ENCODE peak calls at places on chromosomes 3 and 15, in four cellular contexts. H is GM10248, U is WTC11, S is astrocyte of the spinal cord. T is an unnamed sample.

GRCh38 chr3:31370681-31371080 is 162.0 kb upstream of the STT3B start:
- DNase-seq in H (no peak), S (no peak), U (no peak), T (no peak)

GRCh38 chr15:92197761-92198160 is 195.9 kb upstream of the ST8SIA2 start:
- DNase-seq in H (no peak), U (no peak), S (no peak), T (no peak)

GRCh38 chr3:170622369-170623159 is 36.7 kb upstream of the SLC7A14 start:
- DNase-seq in H (no peak), S (peak), U (no peak), T (no peak)

GRCh38 chr3:48140284-48140683 is 47.9 kb downstream of the CDC25A start:
- DNase-seq in U (no peak), H (no peak), S (no peak), T (no peak)

GRCh38 chr3:143348486-143349327 is 229.1 kb downstream of the CHST2 start:
- DNase-seq in U (no peak), S (no peak), H (peak), T (no peak)

GRCh38 chr15:50182233-50183013 is 427 bp downstream of the SLC27A2 start:
- DNase-seq in S (peak), U (peak), H (peak), T (peak)

GRCh38 chr15:34855397-34855796 is 60.0 kb upstream of the ACTC1 start:
- DNase-seq in S (peak), H (no peak), U (no peak), T (no peak)

GRCh38 chr3:23435318-23435717 is 232.2 kb downstream of the UBE2E2 start:
- DNase-seq in H (no peak), U (no peak), S (no peak), T (no peak)

GRCh38 chr3:166685246-166685645 is 694.9 kb downstream of the ZBBX start:
- DNase-seq in H (no peak), S (no peak), U (no peak), T (no peak)

GRCh38 chr3:131277836-131278497 is 103.6 kb upstream of the NUDT16 start:
- DNase-seq in H (no peak), S (peak), U (no peak), T (no peak)

GRCh38 chr3:186255703-186256331 is 106.2 kb downstream of the DGKG start:
- DNase-seq in U (peak), H (peak), S (no peak), T (peak)
- TF ChIP-seq CTCF in U (peak), H (peak), S (peak), T (peak)

GRCh38 chr3:18649666-18650363 is 224.7 kb upstream of the SATB1 start:
- DNase-seq in S (no peak), U (no peak), H (peak), T (peak)

GRCh38 chr3:18648868-18649450 is 223.8 kb upstream of the SATB1 start:
- DNase-seq in U (no peak), S (no peak), H (no peak), T (no peak)

GRCh38 chr3:18645603-18646002 is 220.5 kb upstream of the SATB1 start:
- DNase-seq in U (no peak), H (no peak), S (no peak), T (no peak)

GRCh38 chr3:18652781-18653180 is 227.6 kb upstream of the SATB1 start:
- DNase-seq in U (no peak), S (no peak), H (no peak), T (no peak)

DNA sequence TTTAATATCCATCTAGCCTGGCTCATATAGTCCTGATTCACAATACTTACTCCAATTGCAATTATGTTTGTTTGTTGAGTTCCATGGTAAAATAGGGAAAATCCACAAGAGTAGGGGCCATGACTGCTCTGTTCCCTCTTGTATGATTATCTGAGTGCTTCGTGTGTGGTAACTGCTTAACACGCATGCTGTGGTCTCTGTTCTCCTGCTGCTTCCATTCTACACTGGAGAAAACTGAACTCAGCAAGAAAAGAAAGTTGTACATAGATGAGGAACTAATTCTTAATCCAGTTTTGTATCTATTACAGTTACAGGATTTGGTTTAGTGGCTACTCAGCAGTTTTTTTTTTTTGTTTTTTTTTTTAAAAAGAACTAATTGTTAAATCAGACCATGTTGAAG is 223.0 kb upstream of the SATB1 start:
- DNase-seq in H (no peak), U (no peak), S (no peak), T (no peak)
- TF ChIP-seq CTCF in H (no peak), U (no peak), S (no peak), T (no peak)

GRCh38 chr3:41417574-41417973 is 218.3 kb downstream of the CTNNB1 start:
- DNase-seq in H (no peak), U (no peak), S (no peak), T (no peak)

GRCh38 chr3:41424543-41425300 is 225.4 kb downstream of the CTNNB1 start:
- DNase-seq in H (no peak), U (no peak), S (no peak), T (no peak)

GRCh38 chr3:41419809-41420208 is 220.5 kb downstream of the CTNNB1 start:
- DNase-seq in U (no peak), S (no peak), H (no peak), T (no peak)

DNA sequence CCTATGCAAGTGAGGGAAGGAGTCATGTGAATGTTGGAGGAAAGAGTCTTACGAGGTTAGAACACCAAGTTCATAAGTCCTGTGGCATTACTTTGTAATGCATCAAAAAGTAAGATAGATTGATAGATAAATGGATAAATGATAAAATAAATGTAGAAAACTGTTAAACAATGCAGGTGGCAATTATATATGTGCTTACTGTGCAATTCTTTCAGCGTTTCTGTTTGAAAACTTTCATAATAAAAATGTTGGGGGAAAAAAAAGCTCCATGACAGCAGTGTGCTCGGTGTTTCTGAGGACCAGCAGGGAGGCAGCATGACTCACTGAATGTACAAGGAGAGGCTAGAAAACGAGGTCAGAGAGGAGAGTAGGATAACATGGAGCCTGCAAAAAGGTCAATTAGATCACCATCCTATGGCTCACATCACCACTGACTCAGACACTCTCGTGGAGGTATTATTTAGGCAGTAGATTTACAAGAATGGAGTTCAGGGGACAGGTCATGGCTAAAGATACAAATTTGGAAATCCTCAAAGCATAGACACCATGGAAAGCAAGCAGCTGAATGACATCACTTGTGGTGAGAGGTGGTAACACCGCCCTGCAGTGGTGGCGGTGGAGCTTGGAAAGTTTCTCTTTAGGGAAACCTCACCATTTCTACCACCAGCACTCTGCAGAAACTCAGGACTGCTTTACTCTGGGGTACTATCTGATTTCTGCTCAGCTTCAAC is 219.8 kb downstream of the CTNNB1 start:
- DNase-seq in U (no peak), H (peak), S (peak), T (no peak)
- TF ChIP-seq CTCF in U (no peak), H (no peak), S (no peak), T (no peak)

GRCh38 chr3:127857270-127857801 is 35.0 kb upstream of the MGLL start:
- DNase-seq in S (no peak), H (peak), U (no peak), T (peak)
- TF ChIP-seq CTCF in S (peak), H (peak), U (no peak), T (peak)

GRCh38 chr3:13528217-13528801 is 20.6 kb upstream of the FBLN2 start:
- DNase-seq in U (peak), S (no peak), H (no peak), T (no peak)
- TF ChIP-seq CTCF in U (no peak), S (peak), H (no peak), T (no peak)

GRCh38 chr15:90090226-90090848 is 11.9 kb downstream of the IDH2 start:
- DNase-seq in H (no peak), U (no peak), S (no peak), T (no peak)
- TF ChIP-seq CTCF in H (no peak), U (no peak), S (no peak), T (no peak)

DNA sequence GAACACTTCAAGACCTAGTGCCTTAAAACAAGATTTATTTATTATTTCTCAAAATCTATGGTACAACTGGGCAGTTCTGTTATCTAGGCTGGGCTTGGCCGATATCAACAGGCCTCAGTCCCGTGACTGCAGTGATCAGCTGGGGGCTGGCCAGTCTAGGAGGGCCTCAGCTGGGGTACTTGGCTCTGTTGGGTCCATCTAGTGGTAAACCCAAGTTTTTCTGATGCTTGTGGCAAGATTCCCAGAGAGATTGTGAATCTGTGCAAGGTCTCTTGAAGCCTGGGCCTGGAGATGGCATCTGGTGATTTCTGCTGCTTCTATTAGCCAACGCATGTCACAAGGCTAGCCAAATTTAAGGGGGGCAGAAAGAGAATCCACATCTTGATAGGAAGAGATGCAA is 482.4 kb upstream of the SGO1 start:
- DNase-seq in S (no peak), U (peak), H (no peak), T (no peak)
- TF ChIP-seq CTCF in S (no peak), U (no peak), H (no peak), T (no peak)